ENCODE peak calls at places on chromosomes 4 and X, in seven cellular contexts. L, R, D, Z, B, U and Y are unnamed samples.

GRCh38 chr4:19844436-19844835 is 407.3 kb upstream of the SLIT2 start:
- DNase-seq in L (no peak), R (no peak), D (no peak), Z (peak), B (no peak), U (no peak), Y (no peak)

GRCh38 chrX:20383487-20383886 is 116.8 kb upstream of the RPS6KA3 start:
- DNase-seq in L (no peak), R (no peak), D (no peak), Z (no peak), B (no peak), U (no peak), Y (peak)

GRCh38 chr4:109978704-109979103 is 66.0 kb downstream of the EGF start:
- DNase-seq in L (no peak), R (no peak), D (no peak), Z (no peak), B (no peak), U (no peak), Y (no peak)

GRCh38 chr4:173076903-173077629 is 91.5 kb upstream of the GALNT7 start:
- DNase-seq in L (no peak), R (no peak), D (no peak), Z (peak), B (no peak), U (no peak), Y (no peak)

GRCh38 chr4:182828678-182829025 is 88.5 kb downstream of the DCTD start:
- DNase-seq in L (no peak), R (no peak), D (no peak), Z (no peak), B (no peak), U (no peak), Y (no peak)

GRCh38 chrX:47169726-47170515 is 23.7 kb upstream of the UBA1 start:
- DNase-seq in L (no peak), R (no peak), D (peak), Z (no peak), B (no peak), U (peak), Y (no peak)

GRCh38 chr4:151553874-151554273 is 144.9 kb downstream of the FHIP1A start:
- DNase-seq in L (no peak), R (no peak), D (no peak), Z (no peak), B (no peak), U (no peak), Y (peak)

GRCh38 chr4:95547708-95548471 is 883 bp downstream of the UNC5C start:
- DNase-seq in L (no peak), R (no peak), D (peak), Z (peak), B (no peak), U (peak), Y (peak)

GRCh38 chr4:81343046-81343445 is 128.0 kb upstream of the PRKG2 start:
- DNase-seq in L (no peak), R (no peak), D (no peak), Z (no peak), B (no peak), U (no peak), Y (no peak)

GRCh38 chr4:68388347-68388746 is 38.5 kb upstream of the YTHDC1 start:
- DNase-seq in L (no peak), R (no peak), D (no peak), Z (no peak), B (no peak), U (no peak), Y (no peak)

GRCh38 chrX:14356401-14356800 is 172.9 kb upstream of the GLRA2 start:
- DNase-seq in L (no peak), R (no peak), D (no peak), Z (peak), B (no peak), U (no peak), Y (no peak)

GRCh38 chr4:20084488-20084887 is 167.2 kb upstream of the SLIT2 start:
- DNase-seq in L (no peak), R (no peak), D (no peak), Z (no peak), B (no peak), U (no peak), Y (no peak)

GRCh38 chrX:55201930-55202579 is 18.1 kb upstream of the PAGE5 start:
- DNase-seq in L (no peak), R (no peak), D (no peak), Z (no peak), B (no peak), U (no peak), Y (no peak)

GRCh38 chr4:95249402-95250043 is 299.2 kb downstream of the UNC5C start:
- DNase-seq in L (no peak), R (no peak), D (no peak), Z (no peak), B (no peak), U (no peak), Y (no peak)

GRCh38 chr4:25949166-25949748 is 35.2 kb downstream of the SMIM20 start:
- DNase-seq in L (no peak), R (peak), D (no peak), Z (peak), B (no peak), U (no peak), Y (peak)

GRCh38 chrX:15724911-15725310 is 13.2 kb upstream of the CA5B start:
- DNase-seq in L (no peak), R (no peak), D (no peak), Z (no peak), B (no peak), U (no peak), Y (no peak)

GRCh38 chr4:76527666-76528065 is 92.6 kb downstream of the SHROOM3 start:
- DNase-seq in L (no peak), R (no peak), D (no peak), Z (no peak), B (no peak), U (no peak), Y (no peak)

GRCh38 chr4:68954126-68954525 is 2.5 kb upstream of the UGT2A3 start:
- DNase-seq in L (no peak), R (no peak), D (no peak), Z (no peak), B (no peak), U (no peak), Y (no peak)

GRCh38 chr4:7108660-7109059 is 40.8 kb upstream of the GRPEL1 start:
- DNase-seq in L (no peak), R (no peak), D (peak), Z (no peak), B (no peak), U (no peak), Y (no peak)

GRCh38 chrX:20066968-20067708 is 49.6 kb downstream of the MAP7D2 start:
- DNase-seq in L (peak), R (peak), D (no peak), Z (peak), B (no peak), U (no peak), Y (peak)

GRCh38 chr4:83108101-83108861 is 6.2 kb downstream of the PLAC8 start:
- DNase-seq in L (no peak), R (no peak), D (no peak), Z (no peak), B (no peak), U (no peak), Y (no peak)

GRCh38 chr4:15799703-15800102 is 21.6 kb downstream of the CD38 start:
- DNase-seq in L (no peak), R (no peak), D (no peak), Z (no peak), B (no peak), U (no peak), Y (no peak)

GRCh38 chr4:925771-926500 is 6.2 kb downstream of the GAK start:
- DNase-seq in L (no peak), R (no peak), D (no peak), Z (no peak), B (no peak), U (peak), Y (no peak)

GRCh38 chrX:114615765-114616164 is 31.9 kb downstream of the HTR2C start:
- DNase-seq in L (no peak), R (no peak), D (no peak), Z (no peak), B (no peak), U (no peak), Y (no peak)

GRCh38 chr4:93317046-93317445 is 511.5 kb upstream of the ATOH1 start:
- DNase-seq in L (no peak), R (peak), D (no peak), Z (no peak), B (no peak), U (no peak), Y (no peak)

GRCh38 chr4:186149872-186150271 is 41.5 kb upstream of the CYP4V2 start:
- DNase-seq in L (no peak), R (no peak), D (no peak), Z (peak), B (peak), U (peak), Y (no peak)

GRCh38 chr4:98510757-98511517 is 147.5 kb downstream of the TSPAN5 start:
- DNase-seq in L (no peak), R (no peak), D (no peak), Z (peak), B (no peak), U (no peak), Y (no peak)

GRCh38 chr4:34194585-34194984 is 2049.7 kb downstream of the ARAP2 start:
- DNase-seq in L (no peak), R (no peak), D (no peak), Z (no peak), B (no peak), U (no peak), Y (no peak)

GRCh38 chrX:116873678-116874077 is 410.9 kb upstream of the CT83 start:
- DNase-seq in L (no peak), R (no peak), D (no peak), Z (peak), B (no peak), U (no peak), Y (peak)

GRCh38 chr4:99855677-99856076 is 38.5 kb downstream of the LAMTOR3 start:
- DNase-seq in L (no peak), R (no peak), D (no peak), Z (no peak), B (no peak), U (no peak), Y (no peak)

GRCh38 chrX:136192839-136193414 is 45.6 kb downstream of the FHL1 start:
- DNase-seq in L (no peak), R (no peak), D (no peak), Z (peak), B (no peak), U (no peak), Y (no peak)

GRCh38 chr4:3442959-3443749 is 1.4 kb downstream of the HGFAC start:
- DNase-seq in L (peak), R (peak), D (no peak), Z (peak), B (peak), U (no peak), Y (peak)

GRCh38 chrX:2272337-2272736 is 228.4 kb downstream of the DHRSX start:
- DNase-seq in L (no peak), R (no peak), D (no peak), Z (no peak), B (no peak), U (no peak), Y (no peak)

GRCh38 chr4:162116085-162116784 is 47.6 kb downstream of the FSTL5 start:
- DNase-seq in L (no peak), R (no peak), D (no peak), Z (no peak), B (no peak), U (no peak), Y (no peak)

GRCh38 chr4:100986360-100986868 is 360.9 kb downstream of the PPP3CA start:
- DNase-seq in L (no peak), R (no peak), D (no peak), Z (peak), B (no peak), U (no peak), Y (no peak)

GRCh38 chr4:24322517-24322916 is 261.8 kb downstream of the DHX15 start:
- DNase-seq in L (no peak), R (no peak), D (no peak), Z (no peak), B (no peak), U (no peak), Y (no peak)